ENCODE peak calls at places on chromosomes 12 and 14, in four cellular contexts. X is germinal center, H is HS-27A, W is stomach. Z is an unnamed sample.
A peak's percentile ranks its signal among the peaks of the same experiment; 100 is the strongest.

GRCh38 chr14:71536927-71537772 is 395.1 kb upstream of the RGS6 start:
- DNase-seq in W (no peak), X (no peak), H (no peak), Z (no peak)

GRCh38 chr14:64703393-64704144 is 655 bp upstream of the PLEKHG3 start:
- DNase-seq in W (no peak), X (no peak), H (no peak), Z (no peak)

GRCh38 chr12:9944404-9944803 is 12.2 kb upstream of the CLEC2A start:
- DNase-seq in W (no peak), H (no peak), X (no peak), Z (no peak)

GRCh38 chr12:6606331-6607131 is 648 bp downstream of the CHD4 start:
- DNase-seq in W (peak; percentile 59), X (peak; percentile 85), H (no peak), Z (peak; percentile 56)

GRCh38 chr12:25089738-25090137 is 105.2 kb downstream of the DNAI7 start:
- DNase-seq in X (no peak), H (no peak), W (peak; percentile 41), Z (no peak)

GRCh38 chr14:77086951-77087350 is 11.1 kb upstream of the CIPC start:
- DNase-seq in X (no peak), W (no peak), H (no peak), Z (no peak)

GRCh38 chr12:105317453-105317852 is 13.0 kb upstream of the C12orf75 start:
- DNase-seq in W (no peak), H (no peak), X (no peak), Z (no peak)

GRCh38 chr12:81987351-81987750 is 228.2 kb upstream of the PPFIA2 start:
- DNase-seq in H (no peak), W (no peak), X (no peak), Z (no peak)